ENCODE peak calls at places on chromosomes 2 and 18, in four cellular contexts. S is K562, M is HCT116, J is GM12878. D is an unnamed sample.

GRCh38 chr2:9167718-9168657 is 38.6 kb upstream of the ASAP2 start:
- DNase-seq in S (no peak), M (no peak), J (no peak), D (peak)

GRCh38 chr2:180999274-180999964 is 19.0 kb downstream of the UBE2E3 start:
- DNase-seq in S (no peak), M (no peak), J (no peak), D (no peak)

GRCh38 chr2:242041816-242042215 is 172.3 kb downstream of the RTP5 start:
- DNase-seq in S (no peak), M (no peak), J (no peak), D (no peak)

GRCh38 chr2:232085179-232085578 is 123.7 kb downstream of the DIS3L2 start:
- DNase-seq in S (no peak), M (no peak), J (no peak), D (no peak)

GRCh38 chr18:3093624-3094354 is 80.8 kb upstream of the LPIN2 start:
- DNase-seq in S (no peak), M (no peak), J (no peak), D (no peak)

GRCh38 chr18:58556333-58557012 is 72.4 kb downstream of the ALPK2 start:
- DNase-seq in S (no peak), M (no peak), J (no peak), D (no peak)

GRCh38 chr18:63158676-63159291 is 160.8 kb downstream of the BCL2 start:
- DNase-seq in S (no peak), M (no peak), J (peak), D (no peak)

GRCh38 chr2:160952462-160952861 is 207.8 kb upstream of the TANK start:
- DNase-seq in S (no peak), M (no peak), J (no peak), D (no peak)

GRCh38 chr2:175111200-175111657 is 56.8 kb downstream of the ATF2 start:
- DNase-seq in S (peak), M (peak), J (peak), D (peak)

GRCh38 chr18:79070486-79070885 is 1.3 kb downstream of the ATP9B start:
- DNase-seq in S (no peak), M (no peak), J (no peak), D (no peak)

DNA sequence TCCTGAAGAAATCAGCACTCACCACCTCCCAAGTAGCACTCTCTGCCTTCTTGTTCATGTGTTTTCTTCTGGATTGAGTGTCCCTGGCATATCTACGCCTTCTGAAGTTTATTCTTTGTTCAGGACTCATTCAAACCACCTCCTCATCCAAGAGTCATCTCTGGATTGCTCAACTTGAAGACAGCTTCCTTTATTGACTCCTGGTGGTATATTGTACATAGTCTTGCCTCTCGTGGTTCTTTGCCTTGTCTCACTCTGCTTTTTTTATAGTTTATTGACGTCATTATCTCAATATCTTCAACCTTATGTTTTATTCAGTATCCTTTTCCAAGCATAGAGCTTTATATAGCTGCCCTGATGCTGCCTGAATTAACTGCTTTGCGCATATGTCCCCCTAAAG is 161.7 kb downstream of the INSIG2 start:
- DNase-seq in S (no peak), M (no peak), J (no peak), D (no peak)
- TF ChIP-seq ZNF274 in S (no peak), M (no peak), J (no peak), D (no peak)

GRCh38 chr18:48713302-48713701 is 174.5 kb downstream of the CTIF start:
- DNase-seq in S (no peak), M (no peak), J (no peak), D (no peak)
- TF ChIP-seq REST in S (no peak), M (no peak), J (no peak), D (no peak)

GRCh38 chr18:48036191-48036590 is 105.7 kb upstream of the SMAD2 start:
- DNase-seq in S (no peak), M (no peak), J (no peak), D (no peak)

GRCh38 chr18:48038636-48039035 is 108.2 kb upstream of the SMAD2 start:
- DNase-seq in S (no peak), M (no peak), J (no peak), D (no peak)

GRCh38 chr18:48035556-48035860 is 105.0 kb upstream of the SMAD2 start:
- DNase-seq in S (no peak), M (no peak), J (no peak), D (no peak)

GRCh38 chr18:48037481-48038271 is 107.2 kb upstream of the SMAD2 start:
- DNase-seq in S (no peak), M (peak), J (no peak), D (no peak)

GRCh38 chr18:48036641-48037421 is 106.4 kb upstream of the SMAD2 start:
- DNase-seq in S (no peak), M (no peak), J (no peak), D (no peak)
- TF ChIP-seq ZNF274 in S (no peak), M (no peak), J (no peak), D (no peak)

GRCh38 chr18:48139427-48140347 is 209.2 kb upstream of the SMAD2 start:
- DNase-seq in S (no peak), M (no peak), J (no peak), D (no peak)
- TF ChIP-seq REST in S (no peak), M (no peak), J (no peak), D (no peak)

GRCh38 chr18:13813271-13813849 is 10.6 kb upstream of the MC5R start:
- DNase-seq in S (peak), M (peak), J (no peak), D (peak)
- TF ChIP-seq ZNF274 in S (no peak), M (no peak), J (no peak), D (no peak)

GRCh38 chr2:192203876-192204275 is 9.1 kb upstream of the TMEFF2 start:
- DNase-seq in S (no peak), M (no peak), J (no peak), D (no peak)
- TF ChIP-seq REST in S (no peak), M (no peak), J (no peak), D (no peak)

D was measured in HepG2.